ENCODE peak calls at places on chromosomes 11 and 22, in seven cellular contexts. One of them, this sample, is unnamed.

GRCh38 chr22:43018615-43019014 is 3.7 kb upstream of the PACSIN2 start:
- DNase-seq in stimulated activated CD8-positive, alpha-beta memory T cell treated with anti-CD3 and anti-CD28 coated beads, Interleukin-7, amount 100 ng/mL, for 1 hour: no peak
- DNase-seq in left lung: peak
- DNase-seq in mesothelial cell of epicardium: no peak
- DNase-seq in NCI-H1417: no peak
- DNase-seq in NCI-H1930: no peak
- DNase-seq in CD8-positive, alpha-beta T cell: no peak
- DNase-seq in this sample: no peak

GRCh38 chr11:70755410-70756158 is 357.3 kb downstream of the CTTN start:
- DNase-seq in CD8-positive, alpha-beta T cell: peak
- DNase-seq in stimulated activated CD8-positive, alpha-beta memory T cell treated with anti-CD3 and anti-CD28 coated beads, Interleukin-7, amount 100 ng/mL, for 1 hour: peak
- DNase-seq in NCI-H1930: peak
- DNase-seq in mesothelial cell of epicardium: peak
- DNase-seq in left lung: peak
- DNase-seq in NCI-H1417: peak
- DNase-seq in this sample: peak

GRCh38 chr22:46671824-46672432 is 51.7 kb downstream of the GRAMD4 start:
- DNase-seq in mesothelial cell of epicardium: no peak
- DNase-seq in NCI-H1930: no peak
- DNase-seq in stimulated activated CD8-positive, alpha-beta memory T cell treated with anti-CD3 and anti-CD28 coated beads, Interleukin-7, amount 100 ng/mL, for 1 hour: no peak
- DNase-seq in NCI-H1417: no peak
- DNase-seq in CD8-positive, alpha-beta T cell: peak
- DNase-seq in left lung: no peak
- DNase-seq in this sample: no peak

GRCh38 chr11:8036986-8037385 is 44.0 kb upstream of the TUB start:
- DNase-seq in left lung: no peak
- DNase-seq in NCI-H1930: no peak
- DNase-seq in NCI-H1417: no peak
- DNase-seq in stimulated activated CD8-positive, alpha-beta memory T cell treated with anti-CD3 and anti-CD28 coated beads, Interleukin-7, amount 100 ng/mL, for 1 hour: no peak
- DNase-seq in mesothelial cell of epicardium: no peak
- DNase-seq in CD8-positive, alpha-beta T cell: no peak
- DNase-seq in this sample: no peak

GRCh38 chr22:40694409-40694808 is 15.1 kb downstream of the MCHR1 start:
- DNase-seq in CD8-positive, alpha-beta T cell: no peak
- DNase-seq in NCI-H1930: no peak
- DNase-seq in left lung: no peak
- DNase-seq in NCI-H1417: no peak
- DNase-seq in mesothelial cell of epicardium: no peak
- DNase-seq in stimulated activated CD8-positive, alpha-beta memory T cell treated with anti-CD3 and anti-CD28 coated beads, Interleukin-7, amount 100 ng/mL, for 1 hour: no peak
- DNase-seq in this sample: no peak

GRCh38 chr11:31995031-31995430 is 95.8 kb upstream of the RCN1 start:
- DNase-seq in left lung: peak
- DNase-seq in NCI-H1417: no peak
- DNase-seq in CD8-positive, alpha-beta T cell: no peak
- DNase-seq in stimulated activated CD8-positive, alpha-beta memory T cell treated with anti-CD3 and anti-CD28 coated beads, Interleukin-7, amount 100 ng/mL, for 1 hour: no peak
- DNase-seq in mesothelial cell of epicardium: no peak
- DNase-seq in NCI-H1930: no peak
- DNase-seq in this sample: no peak

GRCh38 chr11:46560300-46561025 is 33.4 kb downstream of the AMBRA1 start:
- DNase-seq in CD8-positive, alpha-beta T cell: no peak
- DNase-seq in NCI-H1930: no peak
- DNase-seq in stimulated activated CD8-positive, alpha-beta memory T cell treated with anti-CD3 and anti-CD28 coated beads, Interleukin-7, amount 100 ng/mL, for 1 hour: no peak
- DNase-seq in left lung: no peak
- DNase-seq in mesothelial cell of epicardium: no peak
- DNase-seq in NCI-H1417: no peak
- DNase-seq in this sample: no peak

GRCh38 chr11:57751676-57752253 is at the start of gene BTBD18:
- DNase-seq in CD8-positive, alpha-beta T cell: no peak
- DNase-seq in NCI-H1417: no peak
- DNase-seq in left lung: no peak
- DNase-seq in mesothelial cell of epicardium: no peak
- DNase-seq in NCI-H1930: peak
- DNase-seq in stimulated activated CD8-positive, alpha-beta memory T cell treated with anti-CD3 and anti-CD28 coated beads, Interleukin-7, amount 100 ng/mL, for 1 hour: no peak
- DNase-seq in this sample: no peak

GRCh38 chr22:40251106-40251505 is 73.4 kb downstream of the TNRC6B start:
- DNase-seq in CD8-positive, alpha-beta T cell: no peak
- DNase-seq in mesothelial cell of epicardium: no peak
- DNase-seq in stimulated activated CD8-positive, alpha-beta memory T cell treated with anti-CD3 and anti-CD28 coated beads, Interleukin-7, amount 100 ng/mL, for 1 hour: no peak
- DNase-seq in NCI-H1930: no peak
- DNase-seq in left lung: no peak
- DNase-seq in NCI-H1417: no peak
- DNase-seq in this sample: no peak

GRCh38 chr11:22711212-22711770 is 44.9 kb downstream of the GAS2 start:
- DNase-seq in stimulated activated CD8-positive, alpha-beta memory T cell treated with anti-CD3 and anti-CD28 coated beads, Interleukin-7, amount 100 ng/mL, for 1 hour: no peak
- DNase-seq in left lung: no peak
- DNase-seq in mesothelial cell of epicardium: no peak
- DNase-seq in NCI-H1417: no peak
- DNase-seq in NCI-H1930: no peak
- DNase-seq in CD8-positive, alpha-beta T cell: no peak
- DNase-seq in this sample: no peak

GRCh38 chr11:42237701-42238235 is 778.3 kb upstream of the LRRC4C start:
- DNase-seq in left lung: no peak
- DNase-seq in mesothelial cell of epicardium: no peak
- DNase-seq in stimulated activated CD8-positive, alpha-beta memory T cell treated with anti-CD3 and anti-CD28 coated beads, Interleukin-7, amount 100 ng/mL, for 1 hour: no peak
- DNase-seq in NCI-H1417: no peak
- DNase-seq in NCI-H1930: no peak
- DNase-seq in CD8-positive, alpha-beta T cell: no peak
- DNase-seq in this sample: no peak

GRCh38 chr22:31947296-31947695 is 3.0 kb downstream of the YWHAH start:
- DNase-seq in NCI-H1930: no peak
- DNase-seq in NCI-H1417: no peak
- DNase-seq in CD8-positive, alpha-beta T cell: no peak
- DNase-seq in stimulated activated CD8-positive, alpha-beta memory T cell treated with anti-CD3 and anti-CD28 coated beads, Interleukin-7, amount 100 ng/mL, for 1 hour: no peak
- DNase-seq in left lung: no peak
- DNase-seq in mesothelial cell of epicardium: no peak
- DNase-seq in this sample: no peak

GRCh38 chr11:66857234-66857926 is 516 bp downstream of the LRFN4 start:
- DNase-seq in NCI-H1417: no peak
- DNase-seq in mesothelial cell of epicardium: no peak
- DNase-seq in stimulated activated CD8-positive, alpha-beta memory T cell treated with anti-CD3 and anti-CD28 coated beads, Interleukin-7, amount 100 ng/mL, for 1 hour: no peak
- DNase-seq in left lung: peak
- DNase-seq in CD8-positive, alpha-beta T cell: no peak
- DNase-seq in NCI-H1930: no peak
- DNase-seq in this sample: no peak

This sample was measured in GOT3.